ENCODE peak calls at places on chromosomes 16 and 17, in six cellular contexts. O, L, H, T, B and W are unnamed samples.

GRCh38 chr16:58198739-58199411 is 969 bp upstream of the CSNK2A2 start:
- DNase-seq in O (no peak), L (no peak), H (no peak), T (no peak), B (no peak), W (no peak)

GRCh38 chr17:19013806-19014627 is 9.5 kb upstream of the FAM83G start:
- DNase-seq in O (no peak), L (no peak), H (no peak), T (no peak), B (no peak), W (no peak)

GRCh38 chr17:13311301-13311700 is 290.4 kb downstream of the HS3ST3A1 start:
- DNase-seq in O (no peak), L (no peak), H (no peak), T (no peak), B (no peak), W (no peak)

GRCh38 chr17:17751996-17752821 is 71.0 kb downstream of the RAI1 start:
- DNase-seq in O (peak), L (peak), H (peak), T (peak), B (peak), W (peak)

GRCh38 chr16:58022601-58023371 is 2.8 kb upstream of the MMP15 start:
- DNase-seq in O (peak), L (peak), H (no peak), T (peak), B (no peak), W (no peak)

GRCh38 chr16:17512636-17513220 is 42.0 kb upstream of the XYLT1 start:
- DNase-seq in O (no peak), L (no peak), H (no peak), T (no peak), B (no peak), W (no peak)

GRCh38 chr17:70357196-70357595 is 187.9 kb downstream of the KCNJ2 start:
- DNase-seq in O (no peak), L (no peak), H (no peak), T (no peak), B (no peak), W (no peak)

GRCh38 chr17:66673668-66674276 is 161.1 kb upstream of the CACNG5 start:
- DNase-seq in O (peak), L (peak), H (no peak), T (no peak), B (peak), W (no peak)

GRCh38 chr17:81511800-81512559 is 619 bp downstream of the ACTG1 start:
- DNase-seq in O (no peak), L (no peak), H (no peak), T (no peak), B (peak), W (no peak)

GRCh38 chr17:64686705-64687104 is 24.6 kb upstream of the SMURF2 start:
- DNase-seq in O (peak), L (no peak), H (no peak), T (no peak), B (no peak), W (no peak)

GRCh38 chr17:36112572-36112971 is 8.9 kb downstream of the CCL4 start:
- DNase-seq in O (no peak), L (no peak), H (no peak), T (no peak), B (no peak), W (no peak)

GRCh38 chr17:9890124-9890523 is 14.9 kb downstream of the RCVRN start:
- DNase-seq in O (no peak), L (peak), H (no peak), T (peak), B (no peak), W (peak)

GRCh38 chr16:85460252-85460982 is 152.7 kb upstream of the GSE1 start:
- DNase-seq in O (no peak), L (no peak), H (no peak), T (no peak), B (no peak), W (no peak)

GRCh38 chr16:30637952-30638351 is 12.8 kb upstream of the PRR14 start:
- DNase-seq in O (no peak), L (no peak), H (no peak), T (no peak), B (no peak), W (no peak)

GRCh38 chr16:84763629-84764028 is 56.2 kb upstream of the CRISPLD2 start:
- DNase-seq in O (no peak), L (no peak), H (no peak), T (no peak), B (no peak), W (no peak)

GRCh38 chr16:13036600-13036999 is 135.2 kb downstream of the SHISA9 start:
- DNase-seq in O (peak), L (no peak), H (no peak), T (peak), B (no peak), W (no peak)

GRCh38 chr17:17689312-17689711 is 8.1 kb downstream of the RAI1 start:
- DNase-seq in O (no peak), L (no peak), H (no peak), T (no peak), B (no peak), W (no peak)

GRCh38 chr17:78366109-78366848 is 6.4 kb upstream of the SOCS3 start:
- DNase-seq in O (no peak), L (peak), H (no peak), T (no peak), B (no peak), W (no peak)

GRCh38 chr16:67241008-67241900 is 6.0 kb downstream of the FHOD1 start:
- DNase-seq in O (peak), L (peak), H (no peak), T (peak), B (no peak), W (no peak)

GRCh38 chr17:45320931-45321461 is 4.2 kb upstream of the MAP3K14 start:
- DNase-seq in O (no peak), L (no peak), H (peak), T (no peak), B (no peak), W (peak)

GRCh38 chr16:84562174-84562815 is 55.6 kb downstream of the COTL1 start:
- DNase-seq in O (no peak), L (peak), H (no peak), T (no peak), B (no peak), W (peak)

GRCh38 chr16:89669755-89670154 is 12.1 kb downstream of the SPATA33 start:
- DNase-seq in O (no peak), L (no peak), H (no peak), T (no peak), B (no peak), W (no peak)

GRCh38 chr16:84746875-84747274 is 47.1 kb downstream of the USP10 start:
- DNase-seq in O (no peak), L (no peak), H (no peak), T (no peak), B (no peak), W (no peak)

GRCh38 chr17:43316522-43317142 is 82.2 kb upstream of the ARL4D start:
- DNase-seq in O (no peak), L (no peak), H (no peak), T (no peak), B (no peak), W (no peak)

GRCh38 chr16:89583197-89583894 is 7.8 kb downstream of the CPNE7 start:
- DNase-seq in O (no peak), L (no peak), H (no peak), T (no peak), B (no peak), W (no peak)

GRCh38 chr16:31476305-31477219 is 4.6 kb downstream of the TGFB1I1 start:
- DNase-seq in O (peak), L (peak), H (peak), T (peak), B (peak), W (peak)

GRCh38 chr17:9811537-9811936 is 10.3 kb downstream of the GSG1L2 start:
- DNase-seq in O (no peak), L (no peak), H (no peak), T (no peak), B (no peak), W (no peak)

GRCh38 chr17:7959503-7960253 is 27.7 kb downstream of the CNTROB start:
- DNase-seq in O (no peak), L (peak), H (peak), T (no peak), B (no peak), W (no peak)

GRCh38 chr16:72198021-72198420 is 26.1 kb upstream of the PMFBP1 start:
- DNase-seq in O (no peak), L (peak), H (no peak), T (no peak), B (no peak), W (no peak)

GRCh38 chr17:2029911-2030778 is at the start of gene DPH1:
- DNase-seq in O (peak), L (peak), H (no peak), T (peak), B (peak), W (peak)

GRCh38 chr16:11743308-11744074 is 834 bp upstream of the TXNDC11 start:
- DNase-seq in O (peak), L (peak), H (peak), T (no peak), B (peak), W (peak)

GRCh38 chr16:57194512-57194911 is 8.4 kb downstream of the RSPRY1 start:
- DNase-seq in O (no peak), L (no peak), H (no peak), T (no peak), B (no peak), W (no peak)

GRCh38 chr16:48629016-48629415 is 19.0 kb upstream of the N4BP1 start:
- DNase-seq in O (peak), L (peak), H (no peak), T (no peak), B (no peak), W (no peak)

GRCh38 chr16:13875614-13876284 is 44.2 kb upstream of the ERCC4 start:
- DNase-seq in O (no peak), L (no peak), H (no peak), T (no peak), B (no peak), W (no peak)

GRCh38 chr17:9986754-9987382 is 81.8 kb upstream of the RCVRN start:
- DNase-seq in O (no peak), L (no peak), H (no peak), T (no peak), B (no peak), W (no peak)

GRCh38 chr17:48998557-48999440 is 1.6 kb downstream of the IGF2BP1 start:
- DNase-seq in O (no peak), L (no peak), H (no peak), T (no peak), B (no peak), W (no peak)

GRCh38 chr17:48996696-48997102 is 486 bp upstream of the IGF2BP1 start:
- DNase-seq in O (no peak), L (no peak), H (no peak), T (no peak), B (no peak), W (no peak)

GRCh38 chr17:48997827-48998556 is 807 bp downstream of the IGF2BP1 start:
- DNase-seq in O (no peak), L (no peak), H (no peak), T (no peak), B (no peak), W (no peak)

GRCh38 chr17:48995871-48996695 is 1.1 kb upstream of the IGF2BP1 start:
- DNase-seq in O (no peak), L (no peak), H (no peak), T (no peak), B (no peak), W (peak)

GRCh38 chr17:48997103-48997826 is at the start of gene IGF2BP1:
- DNase-seq in O (no peak), L (no peak), H (no peak), T (no peak), B (no peak), W (peak)
- TF ChIP-seq CTCF in O (no peak), L (no peak), H (no peak), T (no peak), B (no peak), W (no peak)

GRCh38 chr17:51000835-51001638 is 119.6 kb downstream of the SPAG9 start:
- DNase-seq in O (no peak), L (no peak), H (no peak), T (no peak), B (no peak), W (peak)
- TF ChIP-seq CTCF in O (no peak), L (peak), H (no peak), T (peak), B (peak), W (peak)

DNA sequence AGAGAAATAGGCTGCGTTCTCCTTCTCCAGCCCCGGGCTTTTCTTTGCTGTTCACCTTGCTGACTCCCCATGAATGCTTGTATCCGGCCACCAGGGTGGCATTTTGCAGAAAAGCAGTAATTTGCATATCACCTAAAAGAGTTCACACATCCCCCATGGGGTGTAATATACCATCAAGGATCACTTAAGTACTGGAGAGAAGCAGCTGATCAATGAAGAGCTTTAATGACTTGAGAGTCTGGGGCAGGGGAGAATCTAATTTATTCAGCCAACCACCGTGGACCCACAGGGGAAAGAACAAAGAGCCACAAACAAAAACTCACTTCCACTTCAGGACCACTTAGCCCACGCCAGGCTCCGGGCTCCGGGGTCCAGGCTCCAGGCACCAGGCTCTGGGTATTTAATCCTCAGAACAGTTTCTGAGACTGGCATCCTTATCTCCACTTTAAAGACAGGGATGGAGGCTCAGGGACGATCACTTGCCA is 33.9 kb upstream of the SEC14L1 start:
- DNase-seq in O (no peak), L (no peak), H (no peak), T (no peak), B (no peak), W (peak)
- TF ChIP-seq CTCF in O (no peak), L (no peak), H (no peak), T (no peak), B (no peak), W (no peak)

DNA sequence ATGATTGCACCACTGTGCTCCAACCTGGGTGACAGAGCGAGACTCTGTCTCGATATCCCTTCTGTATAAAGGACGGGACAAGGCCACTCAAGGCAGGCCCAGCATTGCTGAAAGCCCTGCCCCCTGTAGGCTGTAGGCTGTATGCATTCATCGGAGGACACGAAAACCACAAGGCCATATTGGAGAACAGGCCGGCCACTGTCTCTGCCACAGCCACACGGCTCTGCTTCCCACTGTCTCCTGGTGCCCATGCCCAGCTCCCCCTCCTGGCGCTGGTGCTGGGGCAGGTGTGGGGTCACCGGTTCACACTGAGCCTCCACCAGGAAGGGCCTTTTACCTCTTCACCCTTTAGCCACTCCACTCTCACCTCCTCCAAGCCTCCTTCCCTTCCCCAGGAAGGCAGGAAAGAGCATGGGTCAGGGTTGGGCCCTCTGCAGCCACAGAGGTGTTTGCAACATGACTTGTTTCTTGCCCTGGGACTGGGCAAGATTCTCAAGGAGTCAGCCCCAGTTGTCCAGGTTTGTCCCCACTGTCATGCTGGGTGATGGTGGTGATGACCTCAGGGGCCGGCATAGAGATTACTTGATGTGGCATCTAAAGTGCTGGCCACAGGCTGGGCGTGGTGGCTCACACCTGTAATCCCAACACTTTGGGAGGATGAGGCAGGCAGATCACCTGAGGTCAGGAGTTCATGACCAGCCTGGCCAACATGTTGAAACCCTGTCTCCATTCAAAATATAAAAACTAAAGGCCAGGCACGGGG is 5.3 kb upstream of the NTN3 start:
- DNase-seq in O (no peak), L (no peak), H (no peak), T (no peak), B (no peak), W (no peak)
- TF ChIP-seq CTCF in O (no peak), L (no peak), H (peak), T (no peak), B (no peak), W (peak)